ENCODE peak calls at places on chromosomes 16 and 17, in five cellular contexts. I is choroid plexus epithelial cell, N is BJ, X is AG10803, Y is fibroblast of lung. F is an unnamed sample.
A peak's percentile ranks its signal among the peaks of the same experiment; 100 is the strongest.

GRCh38 chr17:39996789-39997188 is 16.2 kb downstream of the PSMD3 start:
- DNase-seq in I (no peak), N (no peak), X (no peak), Y (no peak), F (no peak)

GRCh38 chr17:66115246-66115645 is 76.7 kb downstream of the CEP112 start:
- DNase-seq in I (peak; percentile 62), N (peak; percentile 20), X (peak; percentile 66), Y (peak; percentile 16), F (no peak)

GRCh38 chr17:43591750-43592562 is 45.8 kb upstream of the ETV4 start:
- DNase-seq in I (peak; percentile 43), N (no peak), X (peak; percentile 77), Y (peak; percentile 73), F (peak; percentile 81)

GRCh38 chr16:85715169-85716015 is 26.6 kb upstream of the GINS2 start:
- DNase-seq in I (peak; percentile 41), N (no peak), X (no peak), Y (peak; percentile 23), F (peak; percentile 28)

GRCh38 chr16:14462811-14463210 is 167.2 kb downstream of the PARN start:
- DNase-seq in I (peak; percentile 21), N (no peak), X (no peak), Y (no peak), F (no peak)

GRCh38 chr17:81983011-81983638 is 5.7 kb downstream of the ASPSCR1 start:
- DNase-seq in I (no peak), N (no peak), X (no peak), Y (no peak), F (no peak)

GRCh38 chr16:46918905-46919792 is 35.0 kb downstream of the GPT2 start:
- DNase-seq in I (no peak), N (no peak), X (no peak), Y (no peak), F (no peak)

GRCh38 chr16:50683689-50684374 is 2.7 kb upstream of the SNX20 start:
- DNase-seq in I (no peak), N (no peak), X (no peak), Y (no peak), F (no peak)

GRCh38 chr17:21286771-21287702 is 2.5 kb downstream of the MAP2K3 start:
- DNase-seq in I (no peak), N (no peak), X (no peak), Y (no peak), F (no peak)

GRCh38 chr16:51237861-51238378 is 86.8 kb upstream of the SALL1 start:
- DNase-seq in I (no peak), N (no peak), X (no peak), Y (no peak), F (no peak)

GRCh38 chr17:1650731-1651558 is 1.3 kb upstream of the RILP start:
- DNase-seq in I (no peak), N (no peak), X (no peak), Y (no peak), F (no peak)

GRCh38 chr16:13108126-13108525 is 206.7 kb downstream of the SHISA9 start:
- DNase-seq in I (no peak), N (no peak), X (no peak), Y (no peak), F (no peak)

GRCh38 chr17:80938556-80938955 is 53.1 kb upstream of the CHMP6 start:
- DNase-seq in I (peak; percentile 72), N (no peak), X (no peak), Y (no peak), F (no peak)

GRCh38 chr17:334974-335481 is 17.6 kb downstream of the RPH3AL start:
- DNase-seq in I (no peak), N (no peak), X (no peak), Y (no peak), F (no peak)

GRCh38 chr17:13561606-13562270 is 40.0 kb downstream of the HS3ST3A1 start:
- DNase-seq in I (no peak), N (peak; percentile 70), X (no peak), Y (no peak), F (no peak)

GRCh38 chr17:42275527-42276358 is 448 bp downstream of the STAT5B start:
- DNase-seq in I (peak; percentile 52), N (no peak), X (peak; percentile 40), Y (peak; percentile 55), F (no peak)

GRCh38 chr17:74430706-74431567 is 951 bp upstream of the GPRC5C start:
- DNase-seq in I (peak; percentile 46), N (no peak), X (peak; percentile 42), Y (peak; percentile 27), F (no peak)

GRCh38 chr16:47392114-47392513 is 68.7 kb downstream of the ITFG1 start:
- DNase-seq in I (peak; percentile 69), N (no peak), X (no peak), Y (no peak), F (no peak)

GRCh38 chr17:16286947-16287562 is 66.2 kb downstream of the CENPV start:
- DNase-seq in I (peak; percentile 43), N (no peak), X (no peak), Y (no peak), F (peak; percentile 20)

GRCh38 chr17:73663614-73664013 is 19.4 kb upstream of the SDK2 start:
- DNase-seq in I (no peak), N (no peak), X (no peak), Y (no peak), F (no peak)

GRCh38 chr17:73362697-73363096 is 50.9 kb upstream of the CDC42EP4 start:
- DNase-seq in I (no peak), N (no peak), X (no peak), Y (no peak), F (no peak)

GRCh38 chr16:56916571-56917403 is 15.2 kb upstream of the HERPUD1 start:
- DNase-seq in I (no peak), N (no peak), X (no peak), Y (no peak), F (no peak)

GRCh38 chr17:44914698-44915271 is 515 bp downstream of the GFAP start:
- DNase-seq in I (no peak), N (no peak), X (no peak), Y (no peak), F (no peak)

GRCh38 chr16:14251419-14251818 is 180.3 kb downstream of the MRTFB start:
- DNase-seq in I (no peak), N (no peak), X (no peak), Y (no peak), F (no peak)

GRCh38 chr16:87404764-87405625 is 12.9 kb downstream of the MAP1LC3B start:
- DNase-seq in I (no peak), N (no peak), X (no peak), Y (no peak), F (no peak)

GRCh38 chr17:49342575-49342936 is 19.5 kb downstream of the ZNF652 start:
- DNase-seq in I (no peak), N (no peak), X (no peak), Y (no peak), F (no peak)

GRCh38 chr17:45341389-45342158 is 24.8 kb upstream of the MAP3K14 start:
- DNase-seq in I (peak; percentile 93), N (peak; percentile 76), X (peak; percentile 88), Y (peak; percentile 88), F (peak; percentile 91)

GRCh38 chr16:50884066-50884860 is 142.4 kb downstream of the CYLD start:
- DNase-seq in I (no peak), N (no peak), X (no peak), Y (no peak), F (no peak)

GRCh38 chr17:338442-339192 is 14.0 kb downstream of the RPH3AL start:
- DNase-seq in I (no peak), N (no peak), X (no peak), Y (no peak), F (no peak)

GRCh38 chr17:5485270-5486205 is at the start of gene DERL2:
- DNase-seq in I (peak; percentile 34), N (no peak), X (peak; percentile 35), Y (no peak), F (no peak)

GRCh38 chr16:85752511-85753420 is 1.9 kb upstream of the C16orf74 start:
- DNase-seq in I (peak; percentile 63), N (no peak), X (no peak), Y (peak; percentile 34), F (no peak)

GRCh38 chr17:20032636-20033035 is 23.5 kb downstream of the SPECC1 start:
- DNase-seq in I (no peak), N (no peak), X (no peak), Y (no peak), F (no peak)

GRCh38 chr16:29680180-29680598 is 1.2 kb downstream of the QPRT start:
- DNase-seq in I (no peak), N (no peak), X (no peak), Y (no peak), F (no peak)

GRCh38 chr16:72149676-72150464 is 22.1 kb downstream of the PMFBP1 start:
- DNase-seq in I (no peak), N (no peak), X (no peak), Y (no peak), F (no peak)

GRCh38 chr17:17314501-17315071 is 11.4 kb downstream of the NT5M start:
- DNase-seq in I (no peak), N (no peak), X (no peak), Y (no peak), F (no peak)
- H3K4me3 ChIP-seq in I (no peak overlapping the region), N (no peak overlapping the region), X (no peak overlapping the region), Y (no peak overlapping the region), F (no peak overlapping the region)

GRCh38 chr16:815861-816260 is 15.3 kb upstream of the GNG13 start:
- DNase-seq in I (no peak), N (no peak), X (no peak), Y (no peak), F (no peak)

GRCh38 chr16:813204-813915 is 12.8 kb upstream of the GNG13 start:
- DNase-seq in I (peak; percentile 19), N (no peak), X (peak; percentile 6), Y (peak; percentile 20), F (no peak)

GRCh38 chr16:814974-815373 is 14.4 kb upstream of the GNG13 start:
- DNase-seq in I (peak; percentile 72), N (no peak), X (peak; percentile 64), Y (peak; percentile 31), F (peak; percentile 30)

GRCh38 chr16:817001-817906 is 16.7 kb upstream of the GNG13 start:
- DNase-seq in I (no peak), N (no peak), X (no peak), Y (no peak), F (no peak)

GRCh38 chr16:813916-814412 is 13.4 kb upstream of the GNG13 start:
- DNase-seq in I (no peak), N (no peak), X (no peak), Y (no peak), F (no peak)
- H3K4me3 ChIP-seq in I (no peak overlapping the region), N (peak overlapping the region; percentile 21), X (no peak overlapping the region), Y (no peak overlapping the region), F (peak overlapping the region; percentile 21)

DNA sequence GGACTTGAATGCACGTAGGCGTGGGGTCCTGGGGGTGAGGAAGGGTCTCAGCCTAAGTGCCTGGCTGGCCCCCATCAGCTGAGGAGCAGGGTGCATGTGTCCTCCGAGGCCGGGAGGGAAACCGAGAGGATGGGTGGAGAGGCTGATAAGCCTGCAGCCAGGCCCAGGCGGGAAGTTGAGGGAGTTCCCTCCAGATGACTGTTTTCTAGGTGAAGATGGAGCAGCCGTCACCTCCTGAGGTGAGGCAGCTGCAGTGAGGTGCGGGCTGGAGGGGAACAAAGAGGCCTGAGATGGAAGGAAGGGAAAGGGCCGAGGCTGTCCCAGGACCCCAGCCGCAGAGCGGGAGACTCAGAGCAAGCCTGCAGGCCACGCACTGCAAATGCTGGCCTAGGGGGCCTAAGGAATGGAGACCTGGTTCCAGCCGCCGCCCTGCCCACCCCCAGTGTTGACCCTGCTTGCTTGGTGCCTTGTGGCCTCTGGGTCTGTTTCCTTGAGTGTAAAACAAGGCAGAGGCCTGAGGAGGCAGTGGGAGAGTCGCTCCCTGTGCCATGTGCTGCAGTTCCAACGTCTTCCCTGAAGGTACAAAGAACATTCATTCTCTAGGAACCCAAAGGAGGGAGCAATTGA is 3.0 kb downstream of the PECAM1 start:
- DNase-seq in I (no peak), N (no peak), X (no peak), Y (no peak), F (no peak)
- H3K4me3 ChIP-seq in I (no peak overlapping the region), N (no peak overlapping the region), X (no peak overlapping the region), Y (no peak overlapping the region), F (no peak overlapping the region)

GRCh38 chr17:7840441-7840840 is 6.4 kb downstream of the KDM6B start:
- DNase-seq in I (no peak), N (no peak), X (no peak), Y (no peak), F (no peak)
- H3K4me3 ChIP-seq in I (no peak overlapping the region), N (no peak overlapping the region), X (no peak overlapping the region), Y (no peak overlapping the region), F (no peak overlapping the region)

F was measured in skeletal muscle cell.